ENCODE peak calls at places on chromosome 5, in six cellular contexts. One of them, this sample, is unnamed. For H3K36me3, the result is how much of the 10 kb centered on the place peaks cover.

GRCh38 chr5:151026674-151027073 is 6.3 kb downstream of the GPX3 start:
- DNase-seq in fibroblast of lung: no peak
- DNase-seq in neuronal stem cell: no peak
- DNase-seq in right lobe of liver: peak
- DNase-seq in aorta: peak
- DNase-seq in cardiac muscle cell: no peak
- DNase-seq in this sample: no peak

GRCh38 chr5:57298295-57298984 is 124.6 kb downstream of the GPBP1 start:
- DNase-seq in cardiac muscle cell: peak
- DNase-seq in fibroblast of lung: peak
- DNase-seq in right lobe of liver: peak
- DNase-seq in aorta: peak
- DNase-seq in neuronal stem cell: peak
- DNase-seq in this sample: peak

GRCh38 chr5:117131048-117131679 is 556.5 kb upstream of the SEMA6A start:
- DNase-seq in aorta: no peak
- DNase-seq in right lobe of liver: no peak
- DNase-seq in neuronal stem cell: no peak
- DNase-seq in fibroblast of lung: no peak
- DNase-seq in cardiac muscle cell: no peak
- DNase-seq in this sample: no peak

GRCh38 chr5:112346411-112347044 is 72.5 kb downstream of the EPB41L4A start:
- DNase-seq in fibroblast of lung: no peak
- DNase-seq in aorta: no peak
- DNase-seq in right lobe of liver: no peak
- DNase-seq in cardiac muscle cell: no peak
- DNase-seq in neuronal stem cell: no peak
- DNase-seq in this sample: no peak

GRCh38 chr5:5105531-5105930 is 34.6 kb upstream of the ADAMTS16 start:
- DNase-seq in aorta: no peak
- DNase-seq in right lobe of liver: no peak
- DNase-seq in neuronal stem cell: no peak
- DNase-seq in cardiac muscle cell: no peak
- DNase-seq in fibroblast of lung: no peak
- DNase-seq in this sample: no peak

GRCh38 chr5:36870399-36871040 is 6.0 kb upstream of the NIPBL start:
- DNase-seq in aorta: no peak
- DNase-seq in right lobe of liver: no peak
- DNase-seq in cardiac muscle cell: peak
- DNase-seq in neuronal stem cell: no peak
- DNase-seq in fibroblast of lung: peak
- DNase-seq in this sample: no peak

GRCh38 chr5:132773601-132774355 is 3.3 kb downstream of the SEPTIN8 start:
- DNase-seq in fibroblast of lung: no peak
- DNase-seq in aorta: no peak
- DNase-seq in right lobe of liver: no peak
- DNase-seq in cardiac muscle cell: no peak
- DNase-seq in neuronal stem cell: no peak
- DNase-seq in this sample: no peak

GRCh38 chr5:89988998-89989690 is 420.4 kb downstream of the CETN3 start:
- DNase-seq in cardiac muscle cell: no peak
- DNase-seq in right lobe of liver: no peak
- DNase-seq in neuronal stem cell: no peak
- DNase-seq in fibroblast of lung: no peak
- DNase-seq in aorta: peak
- DNase-seq in this sample: no peak

GRCh38 chr5:90909091-90909503 is 350.5 kb downstream of the ADGRV1 start:
- DNase-seq in neuronal stem cell: no peak
- DNase-seq in aorta: no peak
- DNase-seq in fibroblast of lung: peak
- DNase-seq in right lobe of liver: peak
- DNase-seq in cardiac muscle cell: no peak
- DNase-seq in this sample: no peak

GRCh38 chr5:54455413-54456157 is at the start of gene HSPB3:
- DNase-seq in neuronal stem cell: no peak
- DNase-seq in aorta: no peak
- DNase-seq in cardiac muscle cell: peak
- DNase-seq in fibroblast of lung: peak
- DNase-seq in right lobe of liver: no peak
- DNase-seq in this sample: no peak

GRCh38 chr5:108168915-108169314 is 213.0 kb downstream of the FBXL17 start:
- DNase-seq in aorta: no peak
- DNase-seq in neuronal stem cell: no peak
- DNase-seq in cardiac muscle cell: peak
- DNase-seq in fibroblast of lung: no peak
- DNase-seq in right lobe of liver: no peak
- DNase-seq in this sample: no peak

GRCh38 chr5:61177070-61177469 is 14.8 kb upstream of the SMIM15 start:
- DNase-seq in aorta: no peak
- DNase-seq in fibroblast of lung: no peak
- DNase-seq in cardiac muscle cell: no peak
- DNase-seq in right lobe of liver: no peak
- DNase-seq in neuronal stem cell: no peak
- DNase-seq in this sample: no peak

GRCh38 chr5:71586052-71586940 is 844 bp upstream of the MCCC2 start:
- DNase-seq in cardiac muscle cell: peak
- DNase-seq in neuronal stem cell: no peak
- DNase-seq in aorta: no peak
- DNase-seq in right lobe of liver: no peak
- DNase-seq in fibroblast of lung: peak
- DNase-seq in this sample: no peak

GRCh38 chr5:2258861-2259260 is 376.1 kb upstream of the IRX4 start:
- DNase-seq in neuronal stem cell: no peak
- DNase-seq in aorta: no peak
- DNase-seq in right lobe of liver: no peak
- DNase-seq in fibroblast of lung: no peak
- DNase-seq in cardiac muscle cell: no peak
- DNase-seq in this sample: no peak

GRCh38 chr5:65721050-65721774 is 697 bp downstream of the SGTB start:
- DNase-seq in neuronal stem cell: peak
- DNase-seq in fibroblast of lung: peak
- DNase-seq in aorta: peak
- DNase-seq in cardiac muscle cell: peak
- DNase-seq in right lobe of liver: peak
- DNase-seq in this sample: peak

GRCh38 chr5:111069839-111070238 is 1.7 kb upstream of the TSLP start:
- DNase-seq in neuronal stem cell: no peak
- DNase-seq in aorta: no peak
- DNase-seq in fibroblast of lung: peak
- DNase-seq in cardiac muscle cell: no peak
- DNase-seq in right lobe of liver: no peak
- DNase-seq in this sample: no peak

GRCh38 chr5:132487841-132488555 is 2.6 kb downstream of the IRF1 start:
- DNase-seq in neuronal stem cell: no peak
- DNase-seq in cardiac muscle cell: no peak
- DNase-seq in aorta: no peak
- DNase-seq in right lobe of liver: no peak
- DNase-seq in fibroblast of lung: no peak
- DNase-seq in this sample: no peak

GRCh38 chr5:136979131-136979530 is 520.0 kb downstream of the SPOCK1 start:
- DNase-seq in fibroblast of lung: no peak
- DNase-seq in aorta: no peak
- DNase-seq in right lobe of liver: no peak
- DNase-seq in cardiac muscle cell: no peak
- DNase-seq in neuronal stem cell: no peak
- DNase-seq in this sample: no peak

GRCh38 chr5:149796836-149797235 is 66.7 kb downstream of the PPARGC1B start:
- DNase-seq in neuronal stem cell: no peak
- DNase-seq in right lobe of liver: no peak
- DNase-seq in fibroblast of lung: no peak
- DNase-seq in aorta: no peak
- DNase-seq in cardiac muscle cell: no peak
- DNase-seq in this sample: no peak

GRCh38 chr5:7850241-7850532 is 746 bp downstream of the CFAP90 start:
- DNase-seq in aorta: peak
- DNase-seq in right lobe of liver: no peak
- DNase-seq in cardiac muscle cell: no peak
- DNase-seq in neuronal stem cell: no peak
- DNase-seq in fibroblast of lung: no peak
- DNase-seq in this sample: no peak

GRCh38 chr5:72507360-72508238 is at the start of gene ZNF366:
- DNase-seq in cardiac muscle cell: peak
- DNase-seq in neuronal stem cell: no peak
- DNase-seq in aorta: no peak
- DNase-seq in fibroblast of lung: no peak
- DNase-seq in right lobe of liver: no peak
- DNase-seq in this sample: no peak

GRCh38 chr5:39219433-39219832 is at the start of gene FYB1:
- DNase-seq in aorta: peak
- DNase-seq in right lobe of liver: peak
- DNase-seq in neuronal stem cell: no peak
- DNase-seq in fibroblast of lung: peak
- DNase-seq in cardiac muscle cell: no peak
- DNase-seq in this sample: no peak

GRCh38 chr5:154081246-154081645 is 42.5 kb downstream of the MFAP3 start:
- DNase-seq in cardiac muscle cell: no peak
- DNase-seq in aorta: no peak
- DNase-seq in right lobe of liver: no peak
- DNase-seq in fibroblast of lung: no peak
- DNase-seq in neuronal stem cell: no peak
- DNase-seq in this sample: no peak

GRCh38 chr5:91328743-91329142 is 54.4 kb downstream of the ARRDC3 start:
- DNase-seq in fibroblast of lung: peak
- DNase-seq in cardiac muscle cell: no peak
- DNase-seq in neuronal stem cell: no peak
- DNase-seq in right lobe of liver: no peak
- DNase-seq in aorta: no peak
- DNase-seq in this sample: no peak

GRCh38 chr5:179964015-179964414 is 56.3 kb upstream of the TBC1D9B start:
- DNase-seq in right lobe of liver: no peak
- DNase-seq in fibroblast of lung: no peak
- DNase-seq in aorta: no peak
- DNase-seq in neuronal stem cell: no peak
- DNase-seq in cardiac muscle cell: no peak
- DNase-seq in this sample: no peak

GRCh38 chr5:122137702-122138101 is 8.4 kb downstream of the ZNF474 start:
- DNase-seq in fibroblast of lung: no peak
- DNase-seq in neuronal stem cell: no peak
- DNase-seq in cardiac muscle cell: no peak
- DNase-seq in aorta: no peak
- DNase-seq in right lobe of liver: no peak
- DNase-seq in this sample: no peak

GRCh38 chr5:42828661-42829060 is 17.0 kb upstream of the SELENOP start:
- DNase-seq in cardiac muscle cell: no peak
- DNase-seq in right lobe of liver: no peak
- DNase-seq in fibroblast of lung: peak
- DNase-seq in neuronal stem cell: no peak
- DNase-seq in aorta: no peak
- DNase-seq in this sample: no peak

GRCh38 chr5:77101298-77101697 is 14.2 kb upstream of the ZBED3 start:
- DNase-seq in fibroblast of lung: peak
- DNase-seq in aorta: no peak
- DNase-seq in cardiac muscle cell: no peak
- DNase-seq in right lobe of liver: no peak
- DNase-seq in neuronal stem cell: no peak
- DNase-seq in this sample: no peak

GRCh38 chr5:142015781-142016533 is 3.1 kb upstream of the GNPDA1 start:
- DNase-seq in cardiac muscle cell: no peak
- DNase-seq in neuronal stem cell: no peak
- DNase-seq in right lobe of liver: no peak
- DNase-seq in fibroblast of lung: no peak
- DNase-seq in aorta: no peak
- DNase-seq in this sample: no peak

GRCh38 chr5:128403350-128403749 is 134.7 kb downstream of the FBN2 start:
- DNase-seq in neuronal stem cell: no peak
- DNase-seq in aorta: no peak
- DNase-seq in fibroblast of lung: no peak
- DNase-seq in right lobe of liver: no peak
- DNase-seq in cardiac muscle cell: no peak
- DNase-seq in this sample: no peak

GRCh38 chr5:160524827-160525226 is 103.2 kb downstream of the PTTG1 start:
- DNase-seq in neuronal stem cell: no peak
- DNase-seq in cardiac muscle cell: no peak
- DNase-seq in fibroblast of lung: no peak
- DNase-seq in aorta: no peak
- DNase-seq in right lobe of liver: no peak
- DNase-seq in this sample: no peak

GRCh38 chr5:119808024-119808423 is 178.7 kb downstream of the FAM170A start:
- DNase-seq in right lobe of liver: no peak
- DNase-seq in cardiac muscle cell: no peak
- DNase-seq in aorta: no peak
- DNase-seq in fibroblast of lung: no peak
- DNase-seq in neuronal stem cell: no peak
- DNase-seq in this sample: no peak
- H3K36me3 ChIP-seq in right lobe of liver: under half
- H3K36me3 ChIP-seq in cardiac muscle cell: under half
- H3K36me3 ChIP-seq in aorta: under half
- H3K36me3 ChIP-seq in fibroblast of lung: under half
- H3K36me3 ChIP-seq in neuronal stem cell: under half
- H3K36me3 ChIP-seq in this sample: under half

GRCh38 chr5:858726-859125 is 7.9 kb upstream of the ZDHHC11 start:
- DNase-seq in cardiac muscle cell: no peak
- DNase-seq in right lobe of liver: peak
- DNase-seq in neuronal stem cell: no peak
- DNase-seq in aorta: no peak
- DNase-seq in fibroblast of lung: no peak
- DNase-seq in this sample: no peak
- H3K36me3 ChIP-seq in cardiac muscle cell: under half
- H3K36me3 ChIP-seq in right lobe of liver: under half
- H3K36me3 ChIP-seq in neuronal stem cell: under half
- H3K36me3 ChIP-seq in aorta: under half
- H3K36me3 ChIP-seq in fibroblast of lung: under half
- H3K36me3 ChIP-seq in this sample: under half

GRCh38 chr5:625516-625915 is 13.4 kb downstream of the CEP72 start:
- DNase-seq in right lobe of liver: peak
- DNase-seq in aorta: peak
- DNase-seq in fibroblast of lung: no peak
- DNase-seq in cardiac muscle cell: no peak
- DNase-seq in neuronal stem cell: no peak
- DNase-seq in this sample: no peak
- H3K36me3 ChIP-seq in right lobe of liver: under half
- H3K36me3 ChIP-seq in aorta: under half
- H3K36me3 ChIP-seq in fibroblast of lung: under half
- H3K36me3 ChIP-seq in cardiac muscle cell: under half
- H3K36me3 ChIP-seq in neuronal stem cell: half or more
- H3K36me3 ChIP-seq in this sample: under half

GRCh38 chr5:134787692-134788091 is 29.1 kb downstream of the DDX46 start:
- DNase-seq in neuronal stem cell: no peak
- DNase-seq in cardiac muscle cell: no peak
- DNase-seq in fibroblast of lung: no peak
- DNase-seq in right lobe of liver: no peak
- DNase-seq in aorta: no peak
- DNase-seq in this sample: no peak

GRCh38 chr5:134784946-134785620 is 26.5 kb downstream of the DDX46 start:
- DNase-seq in cardiac muscle cell: no peak
- DNase-seq in right lobe of liver: no peak
- DNase-seq in fibroblast of lung: no peak
- DNase-seq in aorta: no peak
- DNase-seq in neuronal stem cell: no peak
- DNase-seq in this sample: no peak

GRCh38 chr5:134784241-134784920 is 25.8 kb downstream of the DDX46 start:
- DNase-seq in cardiac muscle cell: no peak
- DNase-seq in right lobe of liver: no peak
- DNase-seq in aorta: no peak
- DNase-seq in fibroblast of lung: peak
- DNase-seq in neuronal stem cell: no peak
- DNase-seq in this sample: no peak
- H3K36me3 ChIP-seq in cardiac muscle cell: half or more
- H3K36me3 ChIP-seq in right lobe of liver: under half
- H3K36me3 ChIP-seq in aorta: under half
- H3K36me3 ChIP-seq in fibroblast of lung: under half
- H3K36me3 ChIP-seq in neuronal stem cell: half or more
- H3K36me3 ChIP-seq in this sample: under half

GRCh38 chr5:32239385-32239784 is 65.3 kb upstream of the GOLPH3 start:
- DNase-seq in aorta: no peak
- DNase-seq in cardiac muscle cell: no peak
- DNase-seq in neuronal stem cell: no peak
- DNase-seq in right lobe of liver: no peak
- DNase-seq in fibroblast of lung: no peak
- DNase-seq in this sample: no peak
- H3K36me3 ChIP-seq in aorta: under half
- H3K36me3 ChIP-seq in cardiac muscle cell: under half
- H3K36me3 ChIP-seq in neuronal stem cell: half or more
- H3K36me3 ChIP-seq in right lobe of liver: under half
- H3K36me3 ChIP-seq in fibroblast of lung: under half
- H3K36me3 ChIP-seq in this sample: under half